ENCODE peak calls at places on chromosomes 6 and 20, in nine cellular contexts. B is left cardiac atrium, X is psoas muscle, T is A549, R is lung, S is activated T-cell treated with anti-CD3 and anti-CD28 coated beads for 1 hour, H is NAMALWA, N is amniotic epithelial cell, L is prostate gland. K is an unnamed sample.

GRCh38 chr6:36907781-36908180 is 22.0 kb downstream of the C6orf89 start:
- DNase-seq in B (peak), X (no peak), T (no peak), R (peak), S (no peak), H (no peak), N (no peak), L (peak), K (peak)

GRCh38 chr20:63743210-63743970 is 3.8 kb downstream of the SLC2A4RG start:
- DNase-seq in B (no peak), X (no peak), T (no peak), R (no peak), S (no peak), H (no peak), N (no peak), L (no peak), K (no peak)

GRCh38 chr20:4225778-4226177 is 210.4 kb upstream of the RNF24 start:
- DNase-seq in B (no peak), X (no peak), T (no peak), R (no peak), S (no peak), H (no peak), N (peak), L (no peak), K (peak)

GRCh38 chr6:117303323-117303722 is 38.0 kb downstream of the VGLL2 start:
- DNase-seq in B (no peak), X (no peak), T (no peak), R (no peak), S (no peak), H (no peak), N (no peak), L (no peak), K (no peak)

GRCh38 chr20:13868331-13868730 is 83.5 kb downstream of the NDUFAF5 start:
- DNase-seq in B (no peak), X (no peak), T (no peak), R (no peak), S (no peak), H (no peak), N (peak), L (no peak), K (peak)

GRCh38 chr20:49791165-49791564 is 21.5 kb upstream of the SLC9A8 start:
- DNase-seq in B (no peak), X (no peak), T (no peak), R (no peak), S (no peak), H (no peak), N (peak), L (no peak), K (no peak)

GRCh38 chr6:68238097-68238597 is 396.9 kb upstream of the ADGRB3 start:
- DNase-seq in B (no peak), X (no peak), T (no peak), R (no peak), S (no peak), H (no peak), N (peak), L (no peak), K (peak)

GRCh38 chr6:90719321-90720195 is 132.7 kb upstream of the MAP3K7 start:
- DNase-seq in B (no peak), X (no peak), T (no peak), R (no peak), S (no peak), H (no peak), N (no peak), L (no peak), K (no peak)

GRCh38 chr6:53161481-53162009 is 12.9 kb upstream of the GCM1 start:
- DNase-seq in B (no peak), X (no peak), T (no peak), R (no peak), S (no peak), H (no peak), N (peak), L (no peak), K (peak)

GRCh38 chr6:10585232-10585887 is 64.2 kb downstream of the GCNT2 start:
- DNase-seq in B (no peak), X (no peak), T (no peak), R (no peak), S (no peak), H (no peak), N (peak), L (no peak), K (no peak)

GRCh38 chr6:11042025-11042749 is 1.9 kb downstream of the ELOVL2 start:
- DNase-seq in B (no peak), X (no peak), T (no peak), R (no peak), S (no peak), H (no peak), N (no peak), L (no peak), K (no peak)

GRCh38 chr20:38211200-38212097 is 46.4 kb upstream of the TGM2 start:
- DNase-seq in B (peak), X (no peak), T (no peak), R (no peak), S (no peak), H (no peak), N (no peak), L (no peak), K (no peak)

GRCh38 chr20:41770427-41770826 is 152.2 kb upstream of the CHD6 start:
- DNase-seq in B (no peak), X (no peak), T (no peak), R (no peak), S (no peak), H (no peak), N (no peak), L (no peak), K (no peak)

GRCh38 chr6:72849346-72849745 is 227.5 kb downstream of the KCNQ5 start:
- DNase-seq in B (no peak), X (no peak), T (no peak), R (no peak), S (no peak), H (no peak), N (no peak), L (no peak), K (no peak)

GRCh38 chr6:111173341-111173740 is 86.0 kb downstream of the SLC16A10 start:
- DNase-seq in B (no peak), X (no peak), T (no peak), R (no peak), S (no peak), H (no peak), N (no peak), L (no peak), K (no peak)

GRCh38 chr6:136236491-136237293 is 13.4 kb downstream of the MTFR2 start:
- DNase-seq in B (no peak), X (no peak), T (no peak), R (no peak), S (no peak), H (no peak), N (peak), L (no peak), K (no peak)

GRCh38 chr6:14365393-14365792 is 247.8 kb downstream of the CD83 start:
- DNase-seq in B (no peak), X (no peak), T (no peak), R (no peak), S (no peak), H (no peak), N (peak), L (no peak), K (peak)

GRCh38 chr6:169266261-169266660 is 12.6 kb upstream of the THBS2 start:
- DNase-seq in B (no peak), X (no peak), T (no peak), R (no peak), S (no peak), H (no peak), N (no peak), L (no peak), K (no peak)

GRCh38 chr6:69383627-69384026 is 413.2 kb downstream of the LMBRD1 start:
- DNase-seq in B (no peak), X (no peak), T (no peak), R (no peak), S (no peak), H (no peak), N (no peak), L (no peak), K (no peak)

GRCh38 chr6:30075094-30075986 is at the start of gene RNF39:
- DNase-seq in B (no peak), X (no peak), T (no peak), R (peak), S (no peak), H (no peak), N (peak), L (peak), K (no peak)

GRCh38 chr6:30163090-30163917 is at the start of gene TRIM15:
- DNase-seq in B (no peak), X (no peak), T (no peak), R (no peak), S (no peak), H (no peak), N (no peak), L (no peak), K (no peak)

GRCh38 chr6:71473908-71474307 is 185.3 kb downstream of the OGFRL1 start:
- DNase-seq in B (peak), X (peak), T (no peak), R (peak), S (no peak), H (no peak), N (peak), L (no peak), K (peak)

GRCh38 chr6:37316071-37316470 is 37.7 kb upstream of the RNF8 start:
- DNase-seq in B (no peak), X (no peak), T (no peak), R (no peak), S (no peak), H (no peak), N (no peak), L (no peak), K (no peak)

GRCh38 chr6:56946368-56946767 is 8.5 kb upstream of the BEND6 start:
- DNase-seq in B (no peak), X (no peak), T (no peak), R (no peak), S (no peak), H (no peak), N (no peak), L (no peak), K (no peak)

GRCh38 chr20:53336892-53337291 is 256.7 kb downstream of the ZNF217 start:
- DNase-seq in B (no peak), X (no peak), T (no peak), R (no peak), S (no peak), H (no peak), N (no peak), L (no peak), K (no peak)

K was measured in choroid plexus epithelial cell.